ENCODE peak calls at places on chromosomes 5 and 9, in five cellular contexts. W, P, I, S and U are unnamed samples.

GRCh38 chr5:59608745-59609144 is 284.8 kb downstream of the PDE4D start:
- DNase-seq in W (no peak), P (no peak), I (no peak), S (no peak), U (peak)

GRCh38 chr5:390571-391491 is 52.1 kb upstream of the EXOC3 start:
- DNase-seq in W (peak), P (no peak), I (no peak), S (no peak), U (peak)

GRCh38 chr9:134396258-134396742 is 70.0 kb downstream of the RXRA start:
- DNase-seq in W (no peak), P (no peak), I (no peak), S (no peak), U (peak)

GRCh38 chr9:3656224-3656623 is 130.4 kb upstream of the RFX3 start:
- DNase-seq in W (no peak), P (no peak), I (no peak), S (no peak), U (no peak)

GRCh38 chr5:102670224-102670836 is 84.8 kb upstream of the PAM start:
- DNase-seq in W (peak), P (peak), I (peak), S (peak), U (peak)

GRCh38 chr5:144333336-144333920 is 162.8 kb downstream of the KCTD16 start:
- DNase-seq in W (no peak), P (no peak), I (no peak), S (no peak), U (no peak)

GRCh38 chr9:25519286-25519685 is 159.0 kb downstream of the TUSC1 start:
- DNase-seq in W (no peak), P (no peak), I (no peak), S (no peak), U (no peak)

GRCh38 chr5:128469924-128470323 is 68.1 kb downstream of the FBN2 start:
- DNase-seq in W (no peak), P (no peak), I (no peak), S (no peak), U (no peak)

GRCh38 chr5:125180222-125180621 is 433.8 kb upstream of the ZNF608 start:
- DNase-seq in W (no peak), P (no peak), I (no peak), S (no peak), U (no peak)

GRCh38 chr9:32926901-32927300 is 74.5 kb downstream of the APTX start:
- DNase-seq in W (no peak), P (no peak), I (no peak), S (no peak), U (no peak)

GRCh38 chr9:16618524-16618923 is 251.9 kb downstream of the BNC2 start:
- DNase-seq in W (no peak), P (no peak), I (no peak), S (no peak), U (no peak)

GRCh38 chr5:173395257-173395932 is 67.2 kb upstream of the STC2 start:
- DNase-seq in W (peak), P (peak), I (peak), S (peak), U (no peak)

GRCh38 chr9:20863910-20864309 is 167.5 kb downstream of the HACD4 start:
- DNase-seq in W (no peak), P (no peak), I (no peak), S (no peak), U (peak)

GRCh38 chr9:20865357-20865756 is 166.1 kb downstream of the HACD4 start:
- DNase-seq in W (no peak), P (no peak), I (no peak), S (no peak), U (peak)
- TF ChIP-seq MAX in W (no peak), P (no peak), I (no peak), S (no peak), U (peak)

GRCh38 chr9:93083592-93084470 is 12.2 kb upstream of the CARD19 start:
- DNase-seq in W (no peak), P (no peak), I (no peak), S (no peak), U (no peak)
- H3K4me3 ChIP-seq in W (no peak), P (no peak), I (no peak), S (no peak), U (no peak)

GRCh38 chr9:122475717-122476116 is 2.0 kb downstream of the OR1J1 start:
- DNase-seq in W (no peak), P (no peak), I (no peak), S (no peak), U (no peak)

GRCh38 chr9:122477826-122478225 is at the start of gene OR1J1:
- DNase-seq in W (no peak), P (no peak), I (no peak), S (no peak), U (no peak)

GRCh38 chr9:122474561-122474960 is 3.2 kb downstream of the OR1J1 start:
- DNase-seq in W (no peak), P (no peak), I (no peak), S (no peak), U (no peak)

GRCh38 chr9:122477346-122477745 is 380 bp downstream of the OR1J1 start:
- DNase-seq in W (no peak), P (no peak), I (no peak), S (no peak), U (no peak)
- TF ChIP-seq MAX in W (no peak), P (no peak), I (no peak), S (no peak), U (no peak)

DNA sequence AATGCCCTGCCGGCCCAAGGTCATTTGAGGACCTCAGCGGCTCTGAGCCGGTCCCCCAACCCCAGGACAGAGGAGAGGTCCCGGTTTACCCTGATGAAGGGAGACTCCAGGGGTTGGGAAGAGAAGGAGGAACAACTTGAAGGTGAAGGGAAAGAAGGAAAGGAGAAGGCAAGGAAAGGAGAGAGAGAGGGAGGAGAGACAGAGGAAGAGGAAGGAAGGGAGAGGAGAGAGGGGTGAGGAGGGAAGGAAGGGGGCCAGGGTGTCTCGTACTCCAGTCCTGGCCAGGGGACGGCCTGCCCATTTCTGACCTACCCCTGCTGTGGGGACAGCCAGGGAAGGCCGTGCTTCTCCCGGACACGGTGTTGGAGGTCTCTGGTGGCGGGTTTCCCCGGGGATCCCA is 1.9 kb downstream of the PRRX2 start:
- DNase-seq in W (no peak), P (no peak), I (no peak), S (no peak), U (no peak)
- H3K4me3 ChIP-seq in W (no peak), P (no peak), I (no peak), S (no peak), U (no peak)